ENCODE peak calls at places on chromosomes 4 and X, in six cellular contexts. G is IMR-90, E is H1, O is mesendoderm, N is mesenchymal stem cell, C is trophoblast cell. Y is an unnamed sample.
A peak's percentile ranks its signal among the peaks of the same experiment; 100 is the strongest.

GRCh38 chrX:13043138-13043537 is 1.3 kb downstream of the FAM9C start:
- DNase-seq in O (no peak), G (no peak), N (no peak), C (no peak), E (no peak), Y (no peak)

GRCh38 chr4:158667651-158668198 is 4.0 kb downstream of the C4orf46 start:
- DNase-seq in G (peak; percentile 25), N (peak; percentile 67), E (no peak), O (peak; percentile 48), C (peak; percentile 21), Y (no peak)

GRCh38 chr4:7068883-7069282 is 1.0 kb upstream of the GRPEL1 start:
- DNase-seq in C (no peak), G (no peak), N (peak; percentile 43), O (peak; percentile 54), E (no peak), Y (no peak)

GRCh38 chrX:102739642-102740041 is 19.1 kb downstream of the GPRASP3 start:
- DNase-seq in O (no peak), C (no peak), N (peak; percentile 2), G (peak; percentile 7), E (no peak), Y (no peak)

GRCh38 chr4:182808673-182809416 is 108.3 kb downstream of the DCTD start:
- DNase-seq in G (peak; percentile 24), E (no peak), O (no peak), N (peak; percentile 17), C (no peak), Y (no peak)

GRCh38 chr4:183444953-183445543 is 612 bp downstream of the CDKN2AIP start:
- DNase-seq in C (no peak), G (no peak), O (peak; percentile 53), N (no peak), E (no peak), Y (no peak)

GRCh38 chrX:69155786-69156520 is 9.3 kb downstream of the PJA1 start:
- DNase-seq in E (no peak), G (no peak), N (no peak), C (no peak), O (no peak), Y (no peak)

GRCh38 chr4:169117591-169118081 is 107.6 kb upstream of the CBR4 start:
- DNase-seq in E (no peak), O (no peak), G (peak; percentile 95), N (no peak), C (no peak), Y (no peak)

GRCh38 chr4:115537387-115537786 is 424.0 kb upstream of the NDST4 start:
- DNase-seq in O (no peak), E (no peak), G (no peak), N (peak; percentile 12), C (no peak), Y (no peak)

GRCh38 chrX:45769919-45770582 is 569.4 kb upstream of the DIPK2B start:
- DNase-seq in O (no peak), N (peak; percentile 96), C (no peak), G (peak; percentile 91), E (no peak), Y (no peak)

GRCh38 chr4:13985824-13986223 is 358.3 kb upstream of the BOD1L1 start:
- DNase-seq in N (no peak), C (no peak), G (peak; percentile 32), E (no peak), O (no peak), Y (no peak)

GRCh38 chr4:125101706-125102105 is 213.0 kb upstream of the FAT4 start:
- DNase-seq in N (no peak), G (no peak), O (no peak), E (no peak), C (peak; percentile 37), Y (no peak)

GRCh38 chr4:2217726-2218125 is 24.2 kb downstream of the HAUS3 start:
- DNase-seq in E (no peak), C (no peak), G (peak; percentile 67), O (peak; percentile 13), N (peak; percentile 14), Y (no peak)

GRCh38 chrX:7139202-7140081 is 8.1 kb upstream of the STS start:
- DNase-seq in C (no peak), O (no peak), E (no peak), G (peak; percentile 92), N (peak; percentile 77), Y (no peak)

GRCh38 chr4:119025440-119025839 is 110.2 kb upstream of the MYOZ2 start:
- DNase-seq in E (no peak), N (peak; percentile 65), O (peak; percentile 33), C (peak; percentile 79), G (peak; percentile 70), Y (no peak)

GRCh38 chrX:129823115-129823514 is 20.6 kb downstream of the ZDHHC9 start:
- DNase-seq in G (peak; percentile 15), N (peak; percentile 40), C (peak; percentile 13), E (no peak), O (peak; percentile 39), Y (no peak)

GRCh38 chr4:115720611-115721010 is 607.2 kb upstream of the NDST4 start:
- DNase-seq in C (peak; percentile 55), N (no peak), E (no peak), G (no peak), O (no peak), Y (no peak)

GRCh38 chrX:136065044-136065671 is 79.9 kb downstream of the SLC9A6 start:
- DNase-seq in C (no peak), O (peak; percentile 6), E (no peak), N (peak; percentile 77), G (peak; percentile 47), Y (no peak)

GRCh38 chrX:34909151-34909550 is 33.4 kb upstream of the FAM47B start:
- DNase-seq in E (no peak), G (no peak), N (peak; percentile 34), O (no peak), C (no peak), Y (no peak)

GRCh38 chr4:1567519-1567807 is 116.7 kb downstream of the FAM53A start:
- DNase-seq in O (no peak), E (no peak), N (no peak), G (no peak), C (no peak), Y (no peak)

GRCh38 chrX:147981038-147981752 is at the start of gene FMR1NB:
- DNase-seq in G (no peak), C (no peak), N (no peak), E (no peak), O (no peak), Y (no peak)

GRCh38 chr4:83552924-83553323 is 17.0 kb downstream of the GPAT3 start:
- DNase-seq in N (peak; percentile 76), E (no peak), G (peak; percentile 67), O (no peak), C (no peak), Y (no peak)

GRCh38 chr4:99572527-99573240 is 1.9 kb upstream of the MTTP start:
- DNase-seq in O (no peak), C (no peak), N (peak; percentile 21), G (peak; percentile 6), E (no peak), Y (no peak)

GRCh38 chr4:24657768-24658617 is 73.6 kb upstream of the DHX15 start:
- DNase-seq in G (peak; percentile 52), O (peak; percentile 75), N (peak; percentile 57), E (no peak), C (peak; percentile 82), Y (no peak)

GRCh38 chr4:8010618-8011017 is 71.0 kb upstream of the AFAP1 start:
- DNase-seq in N (peak; percentile 74), O (no peak), C (peak; percentile 22), G (peak; percentile 57), E (no peak), Y (peak; percentile 57)

GRCh38 chrX:135185795-135186443 is 14.7 kb upstream of the CT55 start:
- DNase-seq in N (peak; percentile 43), O (peak; percentile 77), C (peak; percentile 16), G (peak; percentile 46), E (peak; percentile 25), Y (peak; percentile 21)

DNA sequence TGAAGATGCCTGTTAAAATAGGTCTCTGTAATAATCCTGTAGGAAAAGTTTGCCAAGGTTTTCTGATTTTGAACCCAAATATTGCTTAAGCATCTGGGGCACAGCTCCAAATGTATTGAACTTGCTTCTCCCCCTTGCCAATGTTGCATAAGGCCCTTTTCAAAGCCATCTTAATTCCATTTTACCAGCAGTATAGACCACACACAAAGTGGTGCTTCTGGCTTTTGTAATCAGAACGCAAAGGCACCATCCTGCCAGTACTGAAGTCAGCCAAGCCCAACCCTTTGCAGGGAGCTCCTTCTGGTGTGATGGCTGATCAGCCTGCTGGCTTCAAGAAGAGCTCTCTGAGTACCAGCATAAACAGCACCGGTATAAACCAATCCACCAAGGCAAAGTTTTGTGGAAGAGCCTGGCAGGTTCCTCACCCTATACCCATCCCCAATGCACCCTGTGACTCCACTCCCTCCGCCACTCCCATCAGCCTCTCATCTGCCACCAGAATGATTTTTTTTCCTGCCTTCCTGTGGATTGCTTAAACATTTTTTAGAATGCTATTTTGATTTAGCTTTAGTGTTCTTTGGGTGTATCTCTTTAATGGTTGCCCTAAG is 39.2 kb upstream of the USP9X start:
- DNase-seq in O (peak; percentile 27), G (peak; percentile 17), C (no peak), E (no peak), N (no peak), Y (no peak)
- H2BK5ac ChIP-seq in O (no peak overlapping the region), G (no peak overlapping the region), C (no peak overlapping the region), E (no peak overlapping the region), N (no peak overlapping the region), Y (no peak overlapping the region)

GRCh38 chr4:121376541-121376940 is 4.3 kb downstream of the QRFPR start:
- DNase-seq in C (no peak), E (no peak), N (no peak), O (no peak), G (no peak), Y (no peak)

GRCh38 chr4:121380448-121381147 is at the start of gene QRFPR:
- DNase-seq in G (no peak), E (peak; percentile 46), N (peak; percentile 9), O (peak; percentile 71), C (no peak), Y (peak; percentile 29)

GRCh38 chr4:121379276-121379675 is 1.5 kb downstream of the QRFPR start:
- DNase-seq in O (no peak), N (no peak), E (no peak), G (no peak), C (no peak), Y (no peak)

GRCh38 chr4:121377065-121377464 is 3.8 kb downstream of the QRFPR start:
- DNase-seq in C (no peak), E (no peak), O (no peak), G (no peak), N (no peak), Y (no peak)

GRCh38 chr4:121381148-121381462 is 287 bp upstream of the QRFPR start:
- DNase-seq in C (no peak), G (no peak), E (no peak), N (no peak), O (no peak), Y (no peak)
- H3K4me3 ChIP-seq in C (no peak overlapping the region), G (no peak overlapping the region), E (peak overlapping the region; percentile 26), N (peak overlapping the region; percentile 74), O (no peak overlapping the region), Y (no peak overlapping the region)

DNA sequence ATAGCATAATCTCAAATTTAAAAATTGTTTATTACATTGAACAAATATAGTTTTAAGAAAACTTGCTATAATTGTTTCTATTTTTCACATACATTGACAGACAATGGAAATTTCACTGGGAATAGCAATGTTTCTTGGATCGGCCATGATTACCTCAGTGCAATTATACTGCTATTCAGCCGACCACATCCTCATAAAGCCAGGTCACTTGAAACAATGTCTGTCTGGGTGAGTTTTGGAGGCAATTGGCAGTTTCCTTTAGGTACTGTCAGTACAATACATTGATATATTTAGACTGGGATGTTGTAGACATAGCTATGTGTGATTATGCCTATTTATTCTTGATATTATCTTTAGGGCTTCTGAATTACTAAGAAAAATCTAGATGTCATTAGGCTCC is 89.5 kb upstream of the VEGFC start:
- DNase-seq in N (no peak), E (no peak), O (no peak), G (no peak), C (no peak), Y (no peak)
- H3K9ac ChIP-seq in N (no peak overlapping the region), E (no peak overlapping the region), O (no peak overlapping the region), G (no peak overlapping the region), C (no peak overlapping the region), Y (no peak overlapping the region)

GRCh38 chr4:151014521-151015457 is at the start of gene LRBA:
- DNase-seq in E (peak; percentile 77), N (peak; percentile 75), G (peak; percentile 21), O (peak; percentile 97), C (peak; percentile 80), Y (peak; percentile 68)
- H2BK5ac ChIP-seq in E (peak within 1 kb of the TSS; percentile 93), N (no peak within 1 kb of the TSS), G (peak within 1 kb of the TSS; percentile 57), O (peak within 1 kb of the TSS; percentile 91), C (peak within 1 kb of the TSS; percentile 95), Y (peak within 1 kb of the TSS; percentile 88)

Y was measured in neuronal stem cell.